ENCODE peak calls at places on chromosomes 12 and 14, in ten cellular contexts. One of them, this sample, is unnamed.

GRCh38 chr12:64318605-64319004 is 72.0 kb downstream of the C12orf56 start:
- DNase-seq in AG08395: peak
- DNase-seq in activated T-cell treated with anti-CD3 and anti-CD28 coated beads, Interleukin-2, amount 50 U/mL, for 72 hours: no peak
- DNase-seq in kidney tubule cell: no peak
- DNase-seq in AG20443: peak
- DNase-seq in stimulated activated CD8-positive, alpha-beta memory T cell treated with anti-CD3 and anti-CD28 coated beads, Interleukin-15, amount 100 ng/mL, for 1 hour: no peak
- DNase-seq in stimulated activated CD4-positive, alpha-beta T cell treated with anti-CD3 and anti-CD28 coated beads, Interleukin-1b, Interleukin-23, amount 100 ng/mL, for 24 hours: no peak
- DNase-seq in HuH-7.5: peak
- DNase-seq in glomerular endothelial cell: no peak
- DNase-seq in posterior vena cava: no peak
- DNase-seq in this sample: no peak

GRCh38 chr12:99767809-99768208 is 120.3 kb downstream of the GARIN6 start:
- DNase-seq in kidney tubule cell: peak
- DNase-seq in AG20443: peak
- DNase-seq in glomerular endothelial cell: no peak
- DNase-seq in HuH-7.5: no peak
- DNase-seq in posterior vena cava: no peak
- DNase-seq in AG08395: peak
- DNase-seq in stimulated activated CD4-positive, alpha-beta T cell treated with anti-CD3 and anti-CD28 coated beads, Interleukin-1b, Interleukin-23, amount 100 ng/mL, for 24 hours: no peak
- DNase-seq in activated T-cell treated with anti-CD3 and anti-CD28 coated beads, Interleukin-2, amount 50 U/mL, for 72 hours: no peak
- DNase-seq in stimulated activated CD8-positive, alpha-beta memory T cell treated with anti-CD3 and anti-CD28 coated beads, Interleukin-15, amount 100 ng/mL, for 1 hour: no peak
- DNase-seq in this sample: no peak

GRCh38 chr14:63890553-63890952 is 37.7 kb downstream of the SYNE2 start:
- DNase-seq in AG08395: no peak
- DNase-seq in glomerular endothelial cell: no peak
- DNase-seq in HuH-7.5: no peak
- DNase-seq in stimulated activated CD4-positive, alpha-beta T cell treated with anti-CD3 and anti-CD28 coated beads, Interleukin-1b, Interleukin-23, amount 100 ng/mL, for 24 hours: no peak
- DNase-seq in AG20443: no peak
- DNase-seq in posterior vena cava: no peak
- DNase-seq in stimulated activated CD8-positive, alpha-beta memory T cell treated with anti-CD3 and anti-CD28 coated beads, Interleukin-15, amount 100 ng/mL, for 1 hour: no peak
- DNase-seq in kidney tubule cell: peak
- DNase-seq in activated T-cell treated with anti-CD3 and anti-CD28 coated beads, Interleukin-2, amount 50 U/mL, for 72 hours: no peak
- DNase-seq in this sample: no peak

GRCh38 chr14:101246894-101247853 is 314.1 kb upstream of the DIO3 start:
- DNase-seq in AG08395: no peak
- DNase-seq in glomerular endothelial cell: no peak
- DNase-seq in activated T-cell treated with anti-CD3 and anti-CD28 coated beads, Interleukin-2, amount 50 U/mL, for 72 hours: no peak
- DNase-seq in stimulated activated CD4-positive, alpha-beta T cell treated with anti-CD3 and anti-CD28 coated beads, Interleukin-1b, Interleukin-23, amount 100 ng/mL, for 24 hours: no peak
- DNase-seq in AG20443: no peak
- DNase-seq in stimulated activated CD8-positive, alpha-beta memory T cell treated with anti-CD3 and anti-CD28 coated beads, Interleukin-15, amount 100 ng/mL, for 1 hour: no peak
- DNase-seq in HuH-7.5: no peak
- DNase-seq in posterior vena cava: peak
- DNase-seq in kidney tubule cell: no peak
- DNase-seq in this sample: no peak

GRCh38 chr14:39247256-39247655 is 13.5 kb downstream of the MIA2 start:
- DNase-seq in glomerular endothelial cell: no peak
- DNase-seq in posterior vena cava: no peak
- DNase-seq in AG20443: peak
- DNase-seq in stimulated activated CD8-positive, alpha-beta memory T cell treated with anti-CD3 and anti-CD28 coated beads, Interleukin-15, amount 100 ng/mL, for 1 hour: no peak
- DNase-seq in AG08395: peak
- DNase-seq in stimulated activated CD4-positive, alpha-beta T cell treated with anti-CD3 and anti-CD28 coated beads, Interleukin-1b, Interleukin-23, amount 100 ng/mL, for 24 hours: no peak
- DNase-seq in kidney tubule cell: peak
- DNase-seq in HuH-7.5: no peak
- DNase-seq in activated T-cell treated with anti-CD3 and anti-CD28 coated beads, Interleukin-2, amount 50 U/mL, for 72 hours: no peak
- DNase-seq in this sample: no peak

GRCh38 chr14:30020687-30021086 is 93.0 kb upstream of the PRKD1 start:
- DNase-seq in activated T-cell treated with anti-CD3 and anti-CD28 coated beads, Interleukin-2, amount 50 U/mL, for 72 hours: no peak
- DNase-seq in posterior vena cava: no peak
- DNase-seq in glomerular endothelial cell: no peak
- DNase-seq in stimulated activated CD4-positive, alpha-beta T cell treated with anti-CD3 and anti-CD28 coated beads, Interleukin-1b, Interleukin-23, amount 100 ng/mL, for 24 hours: no peak
- DNase-seq in kidney tubule cell: no peak
- DNase-seq in AG20443: no peak
- DNase-seq in AG08395: no peak
- DNase-seq in stimulated activated CD8-positive, alpha-beta memory T cell treated with anti-CD3 and anti-CD28 coated beads, Interleukin-15, amount 100 ng/mL, for 1 hour: no peak
- DNase-seq in HuH-7.5: no peak
- DNase-seq in this sample: no peak

GRCh38 chr12:69901141-69901900 is 76.3 kb downstream of the MYRFL start:
- DNase-seq in AG08395: no peak
- DNase-seq in HuH-7.5: no peak
- DNase-seq in AG20443: no peak
- DNase-seq in activated T-cell treated with anti-CD3 and anti-CD28 coated beads, Interleukin-2, amount 50 U/mL, for 72 hours: no peak
- DNase-seq in stimulated activated CD8-positive, alpha-beta memory T cell treated with anti-CD3 and anti-CD28 coated beads, Interleukin-15, amount 100 ng/mL, for 1 hour: no peak
- DNase-seq in posterior vena cava: no peak
- DNase-seq in glomerular endothelial cell: no peak
- DNase-seq in kidney tubule cell: no peak
- DNase-seq in stimulated activated CD4-positive, alpha-beta T cell treated with anti-CD3 and anti-CD28 coated beads, Interleukin-1b, Interleukin-23, amount 100 ng/mL, for 24 hours: no peak
- DNase-seq in this sample: no peak

GRCh38 chr14:87896393-87897380 is 96.3 kb downstream of the GALC start:
- DNase-seq in AG20443: peak
- DNase-seq in HuH-7.5: no peak
- DNase-seq in stimulated activated CD8-positive, alpha-beta memory T cell treated with anti-CD3 and anti-CD28 coated beads, Interleukin-15, amount 100 ng/mL, for 1 hour: no peak
- DNase-seq in glomerular endothelial cell: peak
- DNase-seq in posterior vena cava: no peak
- DNase-seq in stimulated activated CD4-positive, alpha-beta T cell treated with anti-CD3 and anti-CD28 coated beads, Interleukin-1b, Interleukin-23, amount 100 ng/mL, for 24 hours: no peak
- DNase-seq in kidney tubule cell: peak
- DNase-seq in AG08395: peak
- DNase-seq in activated T-cell treated with anti-CD3 and anti-CD28 coated beads, Interleukin-2, amount 50 U/mL, for 72 hours: no peak
- DNase-seq in this sample: no peak

GRCh38 chr14:102370305-102370809 is 7.6 kb downstream of the TECPR2 start:
- DNase-seq in AG20443: no peak
- DNase-seq in HuH-7.5: no peak
- DNase-seq in kidney tubule cell: peak
- DNase-seq in AG08395: no peak
- DNase-seq in stimulated activated CD8-positive, alpha-beta memory T cell treated with anti-CD3 and anti-CD28 coated beads, Interleukin-15, amount 100 ng/mL, for 1 hour: no peak
- DNase-seq in stimulated activated CD4-positive, alpha-beta T cell treated with anti-CD3 and anti-CD28 coated beads, Interleukin-1b, Interleukin-23, amount 100 ng/mL, for 24 hours: no peak
- DNase-seq in activated T-cell treated with anti-CD3 and anti-CD28 coated beads, Interleukin-2, amount 50 U/mL, for 72 hours: no peak
- DNase-seq in glomerular endothelial cell: no peak
- DNase-seq in posterior vena cava: no peak
- DNase-seq in this sample: no peak

GRCh38 chr14:102665665-102666064 is 73.2 kb downstream of the RCOR1 start:
- DNase-seq in kidney tubule cell: no peak
- DNase-seq in AG08395: no peak
- DNase-seq in glomerular endothelial cell: no peak
- DNase-seq in stimulated activated CD8-positive, alpha-beta memory T cell treated with anti-CD3 and anti-CD28 coated beads, Interleukin-15, amount 100 ng/mL, for 1 hour: no peak
- DNase-seq in posterior vena cava: no peak
- DNase-seq in AG20443: no peak
- DNase-seq in HuH-7.5: no peak
- DNase-seq in stimulated activated CD4-positive, alpha-beta T cell treated with anti-CD3 and anti-CD28 coated beads, Interleukin-1b, Interleukin-23, amount 100 ng/mL, for 24 hours: no peak
- DNase-seq in activated T-cell treated with anti-CD3 and anti-CD28 coated beads, Interleukin-2, amount 50 U/mL, for 72 hours: no peak
- DNase-seq in this sample: no peak

GRCh38 chr14:77142289-77142814 is 761 bp upstream of the ZDHHC22 start:
- DNase-seq in AG20443: no peak
- DNase-seq in stimulated activated CD4-positive, alpha-beta T cell treated with anti-CD3 and anti-CD28 coated beads, Interleukin-1b, Interleukin-23, amount 100 ng/mL, for 24 hours: no peak
- DNase-seq in stimulated activated CD8-positive, alpha-beta memory T cell treated with anti-CD3 and anti-CD28 coated beads, Interleukin-15, amount 100 ng/mL, for 1 hour: no peak
- DNase-seq in HuH-7.5: no peak
- DNase-seq in kidney tubule cell: no peak
- DNase-seq in activated T-cell treated with anti-CD3 and anti-CD28 coated beads, Interleukin-2, amount 50 U/mL, for 72 hours: no peak
- DNase-seq in posterior vena cava: no peak
- DNase-seq in AG08395: no peak
- DNase-seq in glomerular endothelial cell: no peak
- DNase-seq in this sample: no peak

GRCh38 chr14:39050389-39050788 is 52.6 kb downstream of the SEC23A start:
- DNase-seq in posterior vena cava: no peak
- DNase-seq in AG08395: peak
- DNase-seq in glomerular endothelial cell: peak
- DNase-seq in AG20443: peak
- DNase-seq in activated T-cell treated with anti-CD3 and anti-CD28 coated beads, Interleukin-2, amount 50 U/mL, for 72 hours: no peak
- DNase-seq in stimulated activated CD8-positive, alpha-beta memory T cell treated with anti-CD3 and anti-CD28 coated beads, Interleukin-15, amount 100 ng/mL, for 1 hour: no peak
- DNase-seq in stimulated activated CD4-positive, alpha-beta T cell treated with anti-CD3 and anti-CD28 coated beads, Interleukin-1b, Interleukin-23, amount 100 ng/mL, for 24 hours: no peak
- DNase-seq in kidney tubule cell: peak
- DNase-seq in HuH-7.5: no peak
- DNase-seq in this sample: no peak

GRCh38 chr12:102543494-102543893 is 63.1 kb upstream of the IGF1 start:
- DNase-seq in AG08395: no peak
- DNase-seq in glomerular endothelial cell: no peak
- DNase-seq in kidney tubule cell: peak
- DNase-seq in stimulated activated CD8-positive, alpha-beta memory T cell treated with anti-CD3 and anti-CD28 coated beads, Interleukin-15, amount 100 ng/mL, for 1 hour: no peak
- DNase-seq in activated T-cell treated with anti-CD3 and anti-CD28 coated beads, Interleukin-2, amount 50 U/mL, for 72 hours: peak
- DNase-seq in HuH-7.5: no peak
- DNase-seq in AG20443: peak
- DNase-seq in posterior vena cava: no peak
- DNase-seq in stimulated activated CD4-positive, alpha-beta T cell treated with anti-CD3 and anti-CD28 coated beads, Interleukin-1b, Interleukin-23, amount 100 ng/mL, for 24 hours: no peak
- DNase-seq in this sample: no peak